ENCODE peak calls at places on chromosomes 7 and 10, in six cellular contexts. R is T-cell; E is heart left ventricle; O is Right ventricle myocardium superior; X is substantia nigra; G is central memory CD4-positive, alpha-beta T cell. Y is an unnamed sample.

GRCh38 chr10:27158421-27158820 is 3.3 kb downstream of the MASTL start:
- DNase-seq in R (no peak), E (no peak), O (no peak), X (no peak), G (no peak), Y (no peak)

GRCh38 chr7:36045830-36046341 is 107.2 kb upstream of the EEPD1 start:
- DNase-seq in R (no peak), E (no peak), O (no peak), X (no peak), G (no peak), Y (no peak)

GRCh38 chr10:113648478-113648877 is 15.4 kb downstream of the NRAP start:
- DNase-seq in R (no peak), E (peak), O (peak), X (no peak), G (no peak), Y (no peak)

GRCh38 chr7:143388491-143389101 is 7.5 kb downstream of the ZYX start:
- DNase-seq in R (no peak), E (no peak), O (peak), X (no peak), G (no peak), Y (no peak)

GRCh38 chr10:81179805-81180452 is 642.2 kb downstream of the SH2D4B start:
- DNase-seq in R (no peak), E (no peak), O (no peak), X (no peak), G (no peak), Y (peak)

GRCh38 chr10:46096909-46097575 is 51.0 kb upstream of the MSMB start:
- DNase-seq in R (no peak), E (no peak), O (no peak), X (no peak), G (no peak), Y (no peak)

GRCh38 chr10:87750817-87751216 is 67.2 kb downstream of the ATAD1 start:
- DNase-seq in R (no peak), E (no peak), O (no peak), X (no peak), G (no peak), Y (no peak)

GRCh38 chr10:20744851-20745250 is 152.3 kb downstream of the NEBL start:
- DNase-seq in R (no peak), E (no peak), O (no peak), X (no peak), G (no peak), Y (no peak)

GRCh38 chr10:75407716-75408511 is 6.3 kb upstream of the ZNF503 start:
- DNase-seq in R (no peak), E (peak), O (peak), X (no peak), G (no peak), Y (no peak)

GRCh38 chr7:36039243-36039642 is 113.8 kb upstream of the EEPD1 start:
- DNase-seq in R (no peak), E (peak), O (no peak), X (no peak), G (no peak), Y (no peak)

GRCh38 chr7:108079291-108080057 is 50.7 kb downstream of the LAMB4 start:
- DNase-seq in R (no peak), E (no peak), O (no peak), X (no peak), G (no peak), Y (no peak)

GRCh38 chr10:58209669-58210068 is 58.0 kb downstream of the IPMK start:
- DNase-seq in R (no peak), E (peak), O (peak), X (no peak), G (no peak), Y (no peak)

GRCh38 chr10:99827906-99828305 is 45.5 kb downstream of the ABCC2 start:
- DNase-seq in R (no peak), E (no peak), O (no peak), X (no peak), G (no peak), Y (no peak)

GRCh38 chr10:4169448-4169847 is 384.4 kb upstream of the KLF6 start:
- DNase-seq in R (no peak), E (no peak), O (no peak), X (no peak), G (no peak), Y (no peak)

GRCh38 chr7:129828989-129829676 is 123.6 kb downstream of the UBE2H start:
- DNase-seq in R (no peak), E (no peak), O (no peak), X (no peak), G (no peak), Y (no peak)

GRCh38 chr7:135620980-135621850 is 41.1 kb upstream of the STMP1 start:
- DNase-seq in R (no peak), E (peak), O (no peak), X (no peak), G (peak), Y (no peak)

GRCh38 chr10:102523250-102524029 is 19.7 kb downstream of the SUFU start:
- DNase-seq in R (no peak), E (no peak), O (peak), X (no peak), G (no peak), Y (no peak)

GRCh38 chr10:4824791-4825310 is 1.2 kb upstream of the AKR1E2 start:
- DNase-seq in R (no peak), E (no peak), O (no peak), X (no peak), G (no peak), Y (no peak)

GRCh38 chr10:48523820-48524758 is 80.8 kb downstream of the ARHGAP22 start:
- DNase-seq in R (no peak), E (no peak), O (no peak), X (no peak), G (no peak), Y (no peak)

GRCh38 chr7:85829817-85830432 is 643.1 kb upstream of the SEMA3D start:
- DNase-seq in R (no peak), E (no peak), O (no peak), X (no peak), G (no peak), Y (no peak)

GRCh38 chr7:116674508-116675173 is 2.6 kb downstream of the MET start:
- DNase-seq in R (no peak), E (no peak), O (no peak), X (no peak), G (no peak), Y (no peak)

GRCh38 chr10:23656735-23657134 is 217.9 kb downstream of the OTUD1 start:
- DNase-seq in R (no peak), E (no peak), O (no peak), X (no peak), G (no peak), Y (no peak)

GRCh38 chr7:99456288-99456687 is 9.7 kb downstream of the ATP5MF start:
- DNase-seq in R (no peak), E (no peak), O (no peak), X (no peak), G (no peak), Y (no peak)

GRCh38 chr7:16774986-16775385 is 21.4 kb downstream of the TSPAN13 start:
- DNase-seq in R (no peak), E (no peak), O (no peak), X (no peak), G (no peak), Y (no peak)

GRCh38 chr7:107995184-107996071 is 7.5 kb downstream of the LAMB1 start:
- DNase-seq in R (no peak), E (peak), O (no peak), X (no peak), G (no peak), Y (no peak)

GRCh38 chr7:100483101-100483727 is 513 bp upstream of the NYAP1 start:
- DNase-seq in R (peak), E (peak), O (peak), X (peak), G (peak), Y (peak)

GRCh38 chr7:107045980-107046379 is 1.5 kb downstream of the PRKAR2B start:
- DNase-seq in R (no peak), E (no peak), O (no peak), X (no peak), G (no peak), Y (no peak)

GRCh38 chr7:141558544-141559183 is 7.5 kb downstream of the AGK start:
- DNase-seq in R (no peak), E (no peak), O (no peak), X (no peak), G (peak), Y (no peak)

GRCh38 chr10:121994429-121994881 is 5.5 kb downstream of the TACC2 start:
- DNase-seq in R (no peak), E (peak), O (peak), X (no peak), G (no peak), Y (no peak)

GRCh38 chr7:13850185-13850752 is 139.2 kb downstream of the ETV1 start:
- DNase-seq in R (peak), E (no peak), O (no peak), X (no peak), G (peak), Y (no peak)

GRCh38 chr10:65394898-65395297 is 1530.9 kb upstream of the LRRTM3 start:
- DNase-seq in R (no peak), E (no peak), O (no peak), X (no peak), G (no peak), Y (no peak)

GRCh38 chr10:50582766-50583762 is 40.7 kb downstream of the SGMS1 start:
- DNase-seq in R (no peak), E (no peak), O (no peak), X (no peak), G (no peak), Y (no peak)